ENCODE peak calls at places on chromosomes 11 and 22, in six cellular contexts. G, K, C, B, R and V are unnamed samples.

GRCh38 chr11:35373284-35373933 is 45.9 kb downstream of the SLC1A2 start:
- DNase-seq in C (no peak), G (no peak), B (no peak), R (no peak), K (no peak), V (no peak)

GRCh38 chr11:2319791-2320481 is 18.1 kb downstream of the TSPAN32 start:
- DNase-seq in K (no peak), G (no peak), C (no peak), R (no peak), B (no peak), V (no peak)

GRCh38 chr22:20810645-20811044 is 36.7 kb downstream of the SERPIND1 start:
- DNase-seq in G (no peak), K (no peak), C (no peak), B (no peak), R (no peak), V (no peak)

GRCh38 chr11:110762596-110762995 is 50.4 kb upstream of the ARHGAP20 start:
- DNase-seq in G (no peak), C (no peak), K (no peak), R (no peak), B (no peak), V (no peak)

GRCh38 chr11:128105511-128105910 is 481.8 kb downstream of the ETS1 start:
- DNase-seq in R (no peak), G (no peak), K (no peak), B (no peak), C (no peak), V (no peak)

GRCh38 chr11:96426356-96427103 is 36.7 kb downstream of the JRKL start:
- DNase-seq in R (no peak), K (no peak), B (no peak), C (no peak), G (no peak), V (no peak)

GRCh38 chr11:10680956-10681487 is 12.5 kb downstream of the IRAG1 start:
- DNase-seq in C (no peak), K (no peak), R (no peak), G (no peak), B (no peak), V (no peak)

GRCh38 chr22:32385681-32386080 is 26.4 kb downstream of the RTCB start:
- DNase-seq in R (no peak), C (no peak), K (no peak), B (no peak), G (no peak), V (no peak)

GRCh38 chr11:118790357-118791014 is 478 bp downstream of the DDX6 start:
- DNase-seq in B (peak; percentile 61), C (peak; percentile 71), R (peak; percentile 62), G (peak; percentile 18), K (peak; percentile 55), V (no peak)